ENCODE peak calls at places on chromosome X, in eight cellular contexts. One of them, this sample, is unnamed.

GRCh38 chrX:24380273-24381036 is 20.0 kb downstream of the SUPT20HL1 start:
- DNase-seq in stimulated activated CD8-positive, alpha-beta memory T cell treated with anti-CD3 and anti-CD28 coated beads, Interleukin-15, amount 100 ng/mL, for 24 hours: no peak
- DNase-seq in left colon: no peak
- DNase-seq in stimulated activated CD4-positive, alpha-beta T cell treated with anti-CD3 and anti-CD28 coated beads, TNF-alpha, amount 100 ng/mL, for 48 hours: no peak
- DNase-seq in kidney epithelial cell: no peak
- DNase-seq in mucosa of descending colon: no peak
- DNase-seq in M059J: no peak
- DNase-seq in kidney: no peak
- DNase-seq in this sample: no peak

GRCh38 chrX:109635151-109635550 is 10.2 kb upstream of the KCNE5 start:
- DNase-seq in stimulated activated CD8-positive, alpha-beta memory T cell treated with anti-CD3 and anti-CD28 coated beads, Interleukin-15, amount 100 ng/mL, for 24 hours: no peak
- DNase-seq in left colon: no peak
- DNase-seq in stimulated activated CD4-positive, alpha-beta T cell treated with anti-CD3 and anti-CD28 coated beads, TNF-alpha, amount 100 ng/mL, for 48 hours: no peak
- DNase-seq in kidney epithelial cell: no peak
- DNase-seq in mucosa of descending colon: no peak
- DNase-seq in M059J: peak
- DNase-seq in kidney: no peak
- DNase-seq in this sample: no peak

GRCh38 chrX:37060999-37061398 is 52.8 kb downstream of the FAM47C start:
- DNase-seq in stimulated activated CD8-positive, alpha-beta memory T cell treated with anti-CD3 and anti-CD28 coated beads, Interleukin-15, amount 100 ng/mL, for 24 hours: no peak
- DNase-seq in left colon: no peak
- DNase-seq in stimulated activated CD4-positive, alpha-beta T cell treated with anti-CD3 and anti-CD28 coated beads, TNF-alpha, amount 100 ng/mL, for 48 hours: no peak
- DNase-seq in kidney epithelial cell: peak
- DNase-seq in mucosa of descending colon: no peak
- DNase-seq in M059J: peak
- DNase-seq in kidney: no peak
- DNase-seq in this sample: peak

GRCh38 chrX:71809886-71810285 is 46.7 kb downstream of the CXorf49B start:
- DNase-seq in stimulated activated CD8-positive, alpha-beta memory T cell treated with anti-CD3 and anti-CD28 coated beads, Interleukin-15, amount 100 ng/mL, for 24 hours: no peak
- DNase-seq in left colon: no peak
- DNase-seq in stimulated activated CD4-positive, alpha-beta T cell treated with anti-CD3 and anti-CD28 coated beads, TNF-alpha, amount 100 ng/mL, for 48 hours: no peak
- DNase-seq in kidney epithelial cell: no peak
- DNase-seq in mucosa of descending colon: no peak
- DNase-seq in M059J: peak
- DNase-seq in kidney: peak
- DNase-seq in this sample: no peak

GRCh38 chrX:1248381-1249061 is 20.1 kb upstream of the CSF2RA start:
- DNase-seq in stimulated activated CD8-positive, alpha-beta memory T cell treated with anti-CD3 and anti-CD28 coated beads, Interleukin-15, amount 100 ng/mL, for 24 hours: no peak
- DNase-seq in left colon: no peak
- DNase-seq in stimulated activated CD4-positive, alpha-beta T cell treated with anti-CD3 and anti-CD28 coated beads, TNF-alpha, amount 100 ng/mL, for 48 hours: no peak
- DNase-seq in kidney epithelial cell: no peak
- DNase-seq in mucosa of descending colon: no peak
- DNase-seq in M059J: no peak
- DNase-seq in kidney: no peak
- DNase-seq in this sample: no peak

GRCh38 chrX:57286507-57287251 is at the start of gene FAAH2:
- DNase-seq in stimulated activated CD8-positive, alpha-beta memory T cell treated with anti-CD3 and anti-CD28 coated beads, Interleukin-15, amount 100 ng/mL, for 24 hours: no peak
- DNase-seq in left colon: peak
- DNase-seq in stimulated activated CD4-positive, alpha-beta T cell treated with anti-CD3 and anti-CD28 coated beads, TNF-alpha, amount 100 ng/mL, for 48 hours: peak
- DNase-seq in kidney epithelial cell: peak
- DNase-seq in mucosa of descending colon: peak
- DNase-seq in M059J: peak
- DNase-seq in kidney: peak
- DNase-seq in this sample: no peak

GRCh38 chrX:1205681-1206611 is 6.5 kb downstream of the CRLF2 start:
- DNase-seq in stimulated activated CD8-positive, alpha-beta memory T cell treated with anti-CD3 and anti-CD28 coated beads, Interleukin-15, amount 100 ng/mL, for 24 hours: no peak
- DNase-seq in left colon: no peak
- DNase-seq in stimulated activated CD4-positive, alpha-beta T cell treated with anti-CD3 and anti-CD28 coated beads, TNF-alpha, amount 100 ng/mL, for 48 hours: no peak
- DNase-seq in kidney epithelial cell: no peak
- DNase-seq in mucosa of descending colon: no peak
- DNase-seq in M059J: peak
- DNase-seq in kidney: peak
- DNase-seq in this sample: no peak

GRCh38 chrX:1052021-1052420 is 160.4 kb downstream of the CRLF2 start:
- DNase-seq in stimulated activated CD8-positive, alpha-beta memory T cell treated with anti-CD3 and anti-CD28 coated beads, Interleukin-15, amount 100 ng/mL, for 24 hours: no peak
- DNase-seq in left colon: no peak
- DNase-seq in stimulated activated CD4-positive, alpha-beta T cell treated with anti-CD3 and anti-CD28 coated beads, TNF-alpha, amount 100 ng/mL, for 48 hours: no peak
- DNase-seq in kidney epithelial cell: no peak
- DNase-seq in mucosa of descending colon: no peak
- DNase-seq in M059J: no peak
- DNase-seq in kidney: no peak
- DNase-seq in this sample: no peak

GRCh38 chrX:104112326-104112951 is at the start of gene ZCCHC18:
- DNase-seq in stimulated activated CD8-positive, alpha-beta memory T cell treated with anti-CD3 and anti-CD28 coated beads, Interleukin-15, amount 100 ng/mL, for 24 hours: no peak
- DNase-seq in left colon: peak
- DNase-seq in stimulated activated CD4-positive, alpha-beta T cell treated with anti-CD3 and anti-CD28 coated beads, TNF-alpha, amount 100 ng/mL, for 48 hours: no peak
- DNase-seq in kidney epithelial cell: no peak
- DNase-seq in mucosa of descending colon: peak
- DNase-seq in M059J: peak
- DNase-seq in kidney: peak
- DNase-seq in this sample: no peak

GRCh38 chrX:115898382-115899001 is 272.1 kb upstream of the AGTR2 start:
- DNase-seq in stimulated activated CD8-positive, alpha-beta memory T cell treated with anti-CD3 and anti-CD28 coated beads, Interleukin-15, amount 100 ng/mL, for 24 hours: no peak
- DNase-seq in left colon: peak
- DNase-seq in stimulated activated CD4-positive, alpha-beta T cell treated with anti-CD3 and anti-CD28 coated beads, TNF-alpha, amount 100 ng/mL, for 48 hours: peak
- DNase-seq in kidney epithelial cell: no peak
- DNase-seq in mucosa of descending colon: peak
- DNase-seq in M059J: peak
- DNase-seq in kidney: peak
- DNase-seq in this sample: no peak

GRCh38 chrX:85964744-85965143 is 82.6 kb downstream of the CHM start:
- DNase-seq in stimulated activated CD8-positive, alpha-beta memory T cell treated with anti-CD3 and anti-CD28 coated beads, Interleukin-15, amount 100 ng/mL, for 24 hours: no peak
- DNase-seq in left colon: no peak
- DNase-seq in stimulated activated CD4-positive, alpha-beta T cell treated with anti-CD3 and anti-CD28 coated beads, TNF-alpha, amount 100 ng/mL, for 48 hours: no peak
- DNase-seq in kidney epithelial cell: no peak
- DNase-seq in mucosa of descending colon: no peak
- DNase-seq in M059J: peak
- DNase-seq in kidney: no peak
- DNase-seq in this sample: no peak

GRCh38 chrX:19017271-19017670 is 33.4 kb upstream of the PHKA2 start:
- DNase-seq in stimulated activated CD8-positive, alpha-beta memory T cell treated with anti-CD3 and anti-CD28 coated beads, Interleukin-15, amount 100 ng/mL, for 24 hours: no peak
- DNase-seq in left colon: no peak
- DNase-seq in stimulated activated CD4-positive, alpha-beta T cell treated with anti-CD3 and anti-CD28 coated beads, TNF-alpha, amount 100 ng/mL, for 48 hours: no peak
- DNase-seq in kidney epithelial cell: no peak
- DNase-seq in mucosa of descending colon: no peak
- DNase-seq in M059J: peak
- DNase-seq in kidney: no peak
- DNase-seq in this sample: peak

GRCh38 chrX:118652717-118653116 is 74.7 kb upstream of the IL13RA1 start:
- DNase-seq in stimulated activated CD8-positive, alpha-beta memory T cell treated with anti-CD3 and anti-CD28 coated beads, Interleukin-15, amount 100 ng/mL, for 24 hours: no peak
- DNase-seq in left colon: no peak
- DNase-seq in stimulated activated CD4-positive, alpha-beta T cell treated with anti-CD3 and anti-CD28 coated beads, TNF-alpha, amount 100 ng/mL, for 48 hours: no peak
- DNase-seq in kidney epithelial cell: no peak
- DNase-seq in mucosa of descending colon: no peak
- DNase-seq in M059J: peak
- DNase-seq in kidney: no peak
- DNase-seq in this sample: no peak

GRCh38 chrX:130909469-130910136 is 6.6 kb upstream of the ENOX2 start:
- DNase-seq in stimulated activated CD8-positive, alpha-beta memory T cell treated with anti-CD3 and anti-CD28 coated beads, Interleukin-15, amount 100 ng/mL, for 24 hours: no peak
- DNase-seq in left colon: no peak
- DNase-seq in stimulated activated CD4-positive, alpha-beta T cell treated with anti-CD3 and anti-CD28 coated beads, TNF-alpha, amount 100 ng/mL, for 48 hours: no peak
- DNase-seq in kidney epithelial cell: no peak
- DNase-seq in mucosa of descending colon: no peak
- DNase-seq in M059J: peak
- DNase-seq in kidney: no peak
- DNase-seq in this sample: no peak

GRCh38 chrX:42530027-42530426 is 247.9 kb downstream of the PPP1R2C start:
- DNase-seq in stimulated activated CD8-positive, alpha-beta memory T cell treated with anti-CD3 and anti-CD28 coated beads, Interleukin-15, amount 100 ng/mL, for 24 hours: no peak
- DNase-seq in left colon: no peak
- DNase-seq in stimulated activated CD4-positive, alpha-beta T cell treated with anti-CD3 and anti-CD28 coated beads, TNF-alpha, amount 100 ng/mL, for 48 hours: no peak
- DNase-seq in kidney epithelial cell: peak
- DNase-seq in mucosa of descending colon: no peak
- DNase-seq in M059J: peak
- DNase-seq in kidney: no peak
- DNase-seq in this sample: no peak

GRCh38 chrX:140440891-140441290 is 64.0 kb downstream of the SOX3 start:
- DNase-seq in stimulated activated CD8-positive, alpha-beta memory T cell treated with anti-CD3 and anti-CD28 coated beads, Interleukin-15, amount 100 ng/mL, for 24 hours: no peak
- DNase-seq in left colon: no peak
- DNase-seq in stimulated activated CD4-positive, alpha-beta T cell treated with anti-CD3 and anti-CD28 coated beads, TNF-alpha, amount 100 ng/mL, for 48 hours: no peak
- DNase-seq in kidney epithelial cell: no peak
- DNase-seq in mucosa of descending colon: no peak
- DNase-seq in M059J: no peak
- DNase-seq in kidney: no peak
- DNase-seq in this sample: no peak

GRCh38 chrX:68945603-68946228 is 116.9 kb downstream of the EFNB1 start:
- DNase-seq in stimulated activated CD8-positive, alpha-beta memory T cell treated with anti-CD3 and anti-CD28 coated beads, Interleukin-15, amount 100 ng/mL, for 24 hours: no peak
- DNase-seq in left colon: no peak
- DNase-seq in stimulated activated CD4-positive, alpha-beta T cell treated with anti-CD3 and anti-CD28 coated beads, TNF-alpha, amount 100 ng/mL, for 48 hours: no peak
- DNase-seq in kidney epithelial cell: no peak
- DNase-seq in mucosa of descending colon: no peak
- DNase-seq in M059J: peak
- DNase-seq in kidney: no peak
- DNase-seq in this sample: no peak

GRCh38 chrX:130575831-130576404 is 174.1 kb downstream of the RBMX2 start:
- DNase-seq in stimulated activated CD8-positive, alpha-beta memory T cell treated with anti-CD3 and anti-CD28 coated beads, Interleukin-15, amount 100 ng/mL, for 24 hours: no peak
- DNase-seq in left colon: peak
- DNase-seq in stimulated activated CD4-positive, alpha-beta T cell treated with anti-CD3 and anti-CD28 coated beads, TNF-alpha, amount 100 ng/mL, for 48 hours: peak
- DNase-seq in kidney epithelial cell: no peak
- DNase-seq in mucosa of descending colon: peak
- DNase-seq in M059J: peak
- DNase-seq in kidney: no peak
- DNase-seq in this sample: peak

GRCh38 chrX:46994096-46994495 is 81.9 kb downstream of the JADE3 start:
- DNase-seq in stimulated activated CD8-positive, alpha-beta memory T cell treated with anti-CD3 and anti-CD28 coated beads, Interleukin-15, amount 100 ng/mL, for 24 hours: no peak
- DNase-seq in left colon: no peak
- DNase-seq in stimulated activated CD4-positive, alpha-beta T cell treated with anti-CD3 and anti-CD28 coated beads, TNF-alpha, amount 100 ng/mL, for 48 hours: no peak
- DNase-seq in kidney epithelial cell: no peak
- DNase-seq in mucosa of descending colon: no peak
- DNase-seq in M059J: no peak
- DNase-seq in kidney: no peak
- DNase-seq in this sample: no peak

GRCh38 chrX:149979126-149979644 is 40.9 kb upstream of the EOLA2 start:
- DNase-seq in stimulated activated CD8-positive, alpha-beta memory T cell treated with anti-CD3 and anti-CD28 coated beads, Interleukin-15, amount 100 ng/mL, for 24 hours: no peak
- DNase-seq in left colon: no peak
- DNase-seq in stimulated activated CD4-positive, alpha-beta T cell treated with anti-CD3 and anti-CD28 coated beads, TNF-alpha, amount 100 ng/mL, for 48 hours: no peak
- DNase-seq in kidney epithelial cell: no peak
- DNase-seq in mucosa of descending colon: no peak
- DNase-seq in M059J: no peak
- DNase-seq in kidney: no peak
- DNase-seq in this sample: no peak

GRCh38 chrX:40331353-40331752 is 233.6 kb upstream of the BCOR start:
- DNase-seq in stimulated activated CD8-positive, alpha-beta memory T cell treated with anti-CD3 and anti-CD28 coated beads, Interleukin-15, amount 100 ng/mL, for 24 hours: no peak
- DNase-seq in left colon: no peak
- DNase-seq in stimulated activated CD4-positive, alpha-beta T cell treated with anti-CD3 and anti-CD28 coated beads, TNF-alpha, amount 100 ng/mL, for 48 hours: no peak
- DNase-seq in kidney epithelial cell: no peak
- DNase-seq in mucosa of descending colon: no peak
- DNase-seq in M059J: no peak
- DNase-seq in kidney: no peak
- DNase-seq in this sample: no peak

GRCh38 chrX:34859191-34859590 is 83.4 kb upstream of the FAM47B start:
- DNase-seq in stimulated activated CD8-positive, alpha-beta memory T cell treated with anti-CD3 and anti-CD28 coated beads, Interleukin-15, amount 100 ng/mL, for 24 hours: no peak
- DNase-seq in left colon: no peak
- DNase-seq in stimulated activated CD4-positive, alpha-beta T cell treated with anti-CD3 and anti-CD28 coated beads, TNF-alpha, amount 100 ng/mL, for 48 hours: no peak
- DNase-seq in kidney epithelial cell: no peak
- DNase-seq in mucosa of descending colon: no peak
- DNase-seq in M059J: no peak
- DNase-seq in kidney: no peak
- DNase-seq in this sample: no peak

GRCh38 chrX:132561974-132562373 is 73.1 kb upstream of the MBNL3 start:
- DNase-seq in stimulated activated CD8-positive, alpha-beta memory T cell treated with anti-CD3 and anti-CD28 coated beads, Interleukin-15, amount 100 ng/mL, for 24 hours: no peak
- DNase-seq in left colon: no peak
- DNase-seq in stimulated activated CD4-positive, alpha-beta T cell treated with anti-CD3 and anti-CD28 coated beads, TNF-alpha, amount 100 ng/mL, for 48 hours: no peak
- DNase-seq in kidney epithelial cell: no peak
- DNase-seq in mucosa of descending colon: no peak
- DNase-seq in M059J: no peak
- DNase-seq in kidney: no peak
- DNase-seq in this sample: no peak

GRCh38 chrX:150155396-150156048 is 207.6 kb upstream of the MAMLD1 start:
- DNase-seq in stimulated activated CD8-positive, alpha-beta memory T cell treated with anti-CD3 and anti-CD28 coated beads, Interleukin-15, amount 100 ng/mL, for 24 hours: no peak
- DNase-seq in left colon: peak
- DNase-seq in stimulated activated CD4-positive, alpha-beta T cell treated with anti-CD3 and anti-CD28 coated beads, TNF-alpha, amount 100 ng/mL, for 48 hours: no peak
- DNase-seq in kidney epithelial cell: peak
- DNase-seq in mucosa of descending colon: peak
- DNase-seq in M059J: peak
- DNase-seq in kidney: peak
- DNase-seq in this sample: no peak